ENCODE peak calls at places on chromosomes 16 and 17, in seven cellular contexts. One of them, this sample, is unnamed.

GRCh38 chr17:80716986-80717385 is 172.3 kb downstream of the RPTOR start:
- DNase-seq in EH: peak; percentile 63
- DNase-seq in A172: no peak
- DNase-seq in ELF-1: no peak
- DNase-seq in lower leg skin: no peak
- DNase-seq in fibroblast of the conjunctiva: no peak
- DNase-seq in stimulated activated CD8-positive, alpha-beta memory T cell treated with anti-CD3 and anti-CD28 coated beads, Interleukin-4, amount 100 ng/mL, for 4 hours: no peak
- DNase-seq in this sample: no peak

GRCh38 chr17:74116087-74116717 is 87.3 kb upstream of the RPL38 start:
- DNase-seq in EH: peak; percentile 3
- DNase-seq in A172: peak; percentile 91
- DNase-seq in ELF-1: no peak
- DNase-seq in lower leg skin: no peak
- DNase-seq in fibroblast of the conjunctiva: no peak
- DNase-seq in stimulated activated CD8-positive, alpha-beta memory T cell treated with anti-CD3 and anti-CD28 coated beads, Interleukin-4, amount 100 ng/mL, for 4 hours: no peak
- DNase-seq in this sample: peak; percentile 79

GRCh38 chr16:68233085-68233834 is 2.7 kb downstream of the ESRP2 start:
- DNase-seq in EH: no peak
- DNase-seq in A172: no peak
- DNase-seq in ELF-1: no peak
- DNase-seq in lower leg skin: no peak
- DNase-seq in fibroblast of the conjunctiva: no peak
- DNase-seq in stimulated activated CD8-positive, alpha-beta memory T cell treated with anti-CD3 and anti-CD28 coated beads, Interleukin-4, amount 100 ng/mL, for 4 hours: no peak
- DNase-seq in this sample: no peak

GRCh38 chr17:16923904-16924700 is 47.8 kb downstream of the TNFRSF13B start:
- DNase-seq in EH: no peak
- DNase-seq in A172: no peak
- DNase-seq in ELF-1: no peak
- DNase-seq in lower leg skin: no peak
- DNase-seq in fibroblast of the conjunctiva: no peak
- DNase-seq in stimulated activated CD8-positive, alpha-beta memory T cell treated with anti-CD3 and anti-CD28 coated beads, Interleukin-4, amount 100 ng/mL, for 4 hours: no peak
- DNase-seq in this sample: peak; percentile 24

GRCh38 chr17:11622468-11622867 is 24.2 kb downstream of the DNAH9 start:
- DNase-seq in EH: no peak
- DNase-seq in A172: no peak
- DNase-seq in ELF-1: no peak
- DNase-seq in lower leg skin: no peak
- DNase-seq in fibroblast of the conjunctiva: no peak
- DNase-seq in stimulated activated CD8-positive, alpha-beta memory T cell treated with anti-CD3 and anti-CD28 coated beads, Interleukin-4, amount 100 ng/mL, for 4 hours: no peak
- DNase-seq in this sample: no peak

GRCh38 chr17:77258638-77259037 is 117.9 kb downstream of the SEC14L1 start:
- DNase-seq in EH: no peak
- DNase-seq in A172: no peak
- DNase-seq in ELF-1: no peak
- DNase-seq in lower leg skin: no peak
- DNase-seq in fibroblast of the conjunctiva: no peak
- DNase-seq in stimulated activated CD8-positive, alpha-beta memory T cell treated with anti-CD3 and anti-CD28 coated beads, Interleukin-4, amount 100 ng/mL, for 4 hours: no peak
- DNase-seq in this sample: no peak

GRCh38 chr16:67537636-67538591 is 9.3 kb downstream of the RIPOR1 start:
- DNase-seq in EH: peak; percentile 66
- DNase-seq in A172: no peak
- DNase-seq in ELF-1: peak; percentile 56
- DNase-seq in lower leg skin: no peak
- DNase-seq in fibroblast of the conjunctiva: no peak
- DNase-seq in stimulated activated CD8-positive, alpha-beta memory T cell treated with anti-CD3 and anti-CD28 coated beads, Interleukin-4, amount 100 ng/mL, for 4 hours: no peak
- DNase-seq in this sample: peak; percentile 90

GRCh38 chr16:85444879-85445778 is 168.0 kb upstream of the GSE1 start:
- DNase-seq in EH: no peak
- DNase-seq in A172: no peak
- DNase-seq in ELF-1: no peak
- DNase-seq in lower leg skin: no peak
- DNase-seq in fibroblast of the conjunctiva: no peak
- DNase-seq in stimulated activated CD8-positive, alpha-beta memory T cell treated with anti-CD3 and anti-CD28 coated beads, Interleukin-4, amount 100 ng/mL, for 4 hours: no peak
- DNase-seq in this sample: peak; percentile 91

GRCh38 chr16:81623365-81624102 is 155.6 kb upstream of the PLCG2 start:
- DNase-seq in EH: peak; percentile 57
- DNase-seq in A172: peak; percentile 66
- DNase-seq in ELF-1: no peak
- DNase-seq in lower leg skin: no peak
- DNase-seq in fibroblast of the conjunctiva: no peak
- DNase-seq in stimulated activated CD8-positive, alpha-beta memory T cell treated with anti-CD3 and anti-CD28 coated beads, Interleukin-4, amount 100 ng/mL, for 4 hours: peak; percentile 23
- DNase-seq in this sample: peak; percentile 78

GRCh38 chr17:35489944-35490343 is 41.4 kb upstream of the SLFN13 start:
- DNase-seq in EH: no peak
- DNase-seq in A172: no peak
- DNase-seq in ELF-1: no peak
- DNase-seq in lower leg skin: no peak
- DNase-seq in fibroblast of the conjunctiva: no peak
- DNase-seq in stimulated activated CD8-positive, alpha-beta memory T cell treated with anti-CD3 and anti-CD28 coated beads, Interleukin-4, amount 100 ng/mL, for 4 hours: no peak
- DNase-seq in this sample: peak; percentile 72

GRCh38 chr17:76697702-76698465 is 12.9 kb downstream of the MXRA7 start:
- DNase-seq in EH: peak; percentile 52
- DNase-seq in A172: no peak
- DNase-seq in ELF-1: peak; percentile 50
- DNase-seq in lower leg skin: no peak
- DNase-seq in fibroblast of the conjunctiva: no peak
- DNase-seq in stimulated activated CD8-positive, alpha-beta memory T cell treated with anti-CD3 and anti-CD28 coated beads, Interleukin-4, amount 100 ng/mL, for 4 hours: no peak
- DNase-seq in this sample: peak; percentile 87

GRCh38 chr17:4950757-4951204 is at the start of gene ENO3:
- DNase-seq in EH: no peak
- DNase-seq in A172: no peak
- DNase-seq in ELF-1: peak; percentile 36
- DNase-seq in lower leg skin: no peak
- DNase-seq in fibroblast of the conjunctiva: no peak
- DNase-seq in stimulated activated CD8-positive, alpha-beta memory T cell treated with anti-CD3 and anti-CD28 coated beads, Interleukin-4, amount 100 ng/mL, for 4 hours: no peak
- DNase-seq in this sample: peak; percentile 80

GRCh38 chr17:59427996-59428395 is 96.5 kb downstream of the YPEL2 start:
- DNase-seq in EH: peak; percentile 49
- DNase-seq in A172: no peak
- DNase-seq in ELF-1: no peak
- DNase-seq in lower leg skin: no peak
- DNase-seq in fibroblast of the conjunctiva: no peak
- DNase-seq in stimulated activated CD8-positive, alpha-beta memory T cell treated with anti-CD3 and anti-CD28 coated beads, Interleukin-4, amount 100 ng/mL, for 4 hours: no peak
- DNase-seq in this sample: no peak

GRCh38 chr17:2883544-2884203 is 87.4 kb downstream of the RAP1GAP2 start:
- DNase-seq in EH: peak; percentile 71
- DNase-seq in A172: peak; percentile 82
- DNase-seq in ELF-1: peak; percentile 58
- DNase-seq in lower leg skin: no peak
- DNase-seq in fibroblast of the conjunctiva: no peak
- DNase-seq in stimulated activated CD8-positive, alpha-beta memory T cell treated with anti-CD3 and anti-CD28 coated beads, Interleukin-4, amount 100 ng/mL, for 4 hours: no peak
- DNase-seq in this sample: peak; percentile 62

GRCh38 chr17:75832652-75833400 is 11.4 kb downstream of the UNC13D start:
- DNase-seq in EH: no peak
- DNase-seq in A172: peak; percentile 51
- DNase-seq in ELF-1: peak; percentile 77
- DNase-seq in lower leg skin: no peak
- DNase-seq in fibroblast of the conjunctiva: no peak
- DNase-seq in stimulated activated CD8-positive, alpha-beta memory T cell treated with anti-CD3 and anti-CD28 coated beads, Interleukin-4, amount 100 ng/mL, for 4 hours: no peak
- DNase-seq in this sample: peak; percentile 97

GRCh38 chr17:76515291-76515949 is 14.2 kb upstream of the RHBDF2 start:
- DNase-seq in EH: peak; percentile 97
- DNase-seq in A172: peak; percentile 68
- DNase-seq in ELF-1: no peak
- DNase-seq in lower leg skin: peak; percentile 88
- DNase-seq in fibroblast of the conjunctiva: no peak
- DNase-seq in stimulated activated CD8-positive, alpha-beta memory T cell treated with anti-CD3 and anti-CD28 coated beads, Interleukin-4, amount 100 ng/mL, for 4 hours: peak; percentile 44
- DNase-seq in this sample: no peak

GRCh38 chr17:34827008-34827407 is 134.3 kb downstream of the CCT6B start:
- DNase-seq in EH: no peak
- DNase-seq in A172: no peak
- DNase-seq in ELF-1: no peak
- DNase-seq in lower leg skin: no peak
- DNase-seq in fibroblast of the conjunctiva: no peak
- DNase-seq in stimulated activated CD8-positive, alpha-beta memory T cell treated with anti-CD3 and anti-CD28 coated beads, Interleukin-4, amount 100 ng/mL, for 4 hours: no peak
- DNase-seq in this sample: peak; percentile 7

GRCh38 chr17:75779987-75780889 is 4.4 kb upstream of the UNK start:
- DNase-seq in EH: no peak
- DNase-seq in A172: no peak
- DNase-seq in ELF-1: no peak
- DNase-seq in lower leg skin: no peak
- DNase-seq in fibroblast of the conjunctiva: no peak
- DNase-seq in stimulated activated CD8-positive, alpha-beta memory T cell treated with anti-CD3 and anti-CD28 coated beads, Interleukin-4, amount 100 ng/mL, for 4 hours: no peak
- DNase-seq in this sample: no peak

GRCh38 chr17:48997827-48998556 is 807 bp downstream of the IGF2BP1 start:
- DNase-seq in EH: peak; percentile 41
- DNase-seq in A172: peak; percentile 50
- DNase-seq in ELF-1: peak; percentile 40
- DNase-seq in lower leg skin: no peak
- DNase-seq in fibroblast of the conjunctiva: no peak
- DNase-seq in stimulated activated CD8-positive, alpha-beta memory T cell treated with anti-CD3 and anti-CD28 coated beads, Interleukin-4, amount 100 ng/mL, for 4 hours: no peak
- DNase-seq in this sample: peak; percentile 65

GRCh38 chr16:75256871-75257343 is 5.5 kb upstream of the BCAR1 start:
- DNase-seq in EH: peak; percentile 75
- DNase-seq in A172: peak; percentile 77
- DNase-seq in ELF-1: peak; percentile 74
- DNase-seq in lower leg skin: no peak
- DNase-seq in fibroblast of the conjunctiva: no peak
- DNase-seq in stimulated activated CD8-positive, alpha-beta memory T cell treated with anti-CD3 and anti-CD28 coated beads, Interleukin-4, amount 100 ng/mL, for 4 hours: no peak
- DNase-seq in this sample: peak; percentile 88

GRCh38 chr17:10772425-10773380 is 31.2 kb downstream of the TMEM238L start:
- DNase-seq in EH: peak; percentile 7
- DNase-seq in A172: no peak
- DNase-seq in ELF-1: peak; percentile 88
- DNase-seq in lower leg skin: no peak
- DNase-seq in fibroblast of the conjunctiva: no peak
- DNase-seq in stimulated activated CD8-positive, alpha-beta memory T cell treated with anti-CD3 and anti-CD28 coated beads, Interleukin-4, amount 100 ng/mL, for 4 hours: peak; percentile 8
- DNase-seq in this sample: peak; percentile 76

GRCh38 chr16:79993810-79994209 is 393.3 kb upstream of the MAF start:
- DNase-seq in EH: no peak
- DNase-seq in A172: no peak
- DNase-seq in ELF-1: no peak
- DNase-seq in lower leg skin: peak; percentile 20
- DNase-seq in fibroblast of the conjunctiva: no peak
- DNase-seq in stimulated activated CD8-positive, alpha-beta memory T cell treated with anti-CD3 and anti-CD28 coated beads, Interleukin-4, amount 100 ng/mL, for 4 hours: no peak
- DNase-seq in this sample: no peak